ENCODE peak calls at places on chromosomes 13 and 19, in six cellular contexts. One of them, this sample, is unnamed.
A peak's percentile ranks its signal among the peaks of the same experiment; 100 is the strongest.

GRCh38 chr13:52711277-52711676 is 28.3 kb downstream of the CNMD start:
- ATAC-seq in left cardiac atrium: no peak
- ATAC-seq in naive thymus-derived CD8-positive, alpha-beta T cell: no peak
- ATAC-seq in pancreas: no peak
- ATAC-seq in aorta: no peak
- ATAC-seq in RWPE2: no peak
- ATAC-seq in this sample: no peak

GRCh38 chr13:48431431-48431830 is 18.5 kb upstream of the LPAR6 start:
- ATAC-seq in pancreas: no peak
- ATAC-seq in naive thymus-derived CD8-positive, alpha-beta T cell: no peak
- ATAC-seq in aorta: no peak
- ATAC-seq in RWPE2: no peak
- ATAC-seq in left cardiac atrium: no peak
- ATAC-seq in this sample: no peak

GRCh38 chr19:16366433-16367268 is 42.0 kb downstream of the KLF2 start:
- ATAC-seq in RWPE2: no peak
- ATAC-seq in naive thymus-derived CD8-positive, alpha-beta T cell: peak; percentile 10
- ATAC-seq in pancreas: no peak
- ATAC-seq in left cardiac atrium: no peak
- ATAC-seq in aorta: no peak
- ATAC-seq in this sample: no peak

GRCh38 chr13:95492044-95492801 is 60.3 kb upstream of the CLDN10 start:
- ATAC-seq in pancreas: no peak
- ATAC-seq in aorta: no peak
- ATAC-seq in naive thymus-derived CD8-positive, alpha-beta T cell: no peak
- ATAC-seq in RWPE2: peak; percentile 46
- ATAC-seq in left cardiac atrium: no peak
- ATAC-seq in this sample: peak; percentile 85

GRCh38 chr19:28332351-28332750 is 880.6 kb downstream of the UQCRFS1 start:
- ATAC-seq in RWPE2: no peak
- ATAC-seq in aorta: no peak
- ATAC-seq in left cardiac atrium: no peak
- ATAC-seq in naive thymus-derived CD8-positive, alpha-beta T cell: no peak
- ATAC-seq in pancreas: no peak
- ATAC-seq in this sample: no peak

GRCh38 chr13:114065926-114066774 is 66.3 kb downstream of the RASA3 start:
- ATAC-seq in aorta: no peak
- ATAC-seq in left cardiac atrium: no peak
- ATAC-seq in RWPE2: no peak
- ATAC-seq in naive thymus-derived CD8-positive, alpha-beta T cell: peak; percentile 24
- ATAC-seq in pancreas: no peak
- ATAC-seq in this sample: no peak

GRCh38 chr13:50152655-50153309 is 137.5 kb downstream of the KCNRG start:
- ATAC-seq in naive thymus-derived CD8-positive, alpha-beta T cell: no peak
- ATAC-seq in RWPE2: peak; percentile 17
- ATAC-seq in left cardiac atrium: no peak
- ATAC-seq in aorta: no peak
- ATAC-seq in pancreas: no peak
- ATAC-seq in this sample: no peak

GRCh38 chr19:49556412-49557398 is 23.7 kb downstream of the NOSIP start:
- ATAC-seq in RWPE2: no peak
- ATAC-seq in pancreas: peak; percentile 71
- ATAC-seq in naive thymus-derived CD8-positive, alpha-beta T cell: peak; percentile 21
- ATAC-seq in aorta: peak; percentile 44
- ATAC-seq in left cardiac atrium: no peak
- ATAC-seq in this sample: no peak

GRCh38 chr13:26046639-26047038 is 5.2 kb downstream of the SHISA2 start:
- ATAC-seq in naive thymus-derived CD8-positive, alpha-beta T cell: no peak
- ATAC-seq in aorta: no peak
- ATAC-seq in RWPE2: no peak
- ATAC-seq in pancreas: no peak
- ATAC-seq in left cardiac atrium: no peak
- ATAC-seq in this sample: no peak

GRCh38 chr13:75318138-75318833 is 163.7 kb downstream of the TBC1D4 start:
- ATAC-seq in RWPE2: no peak
- ATAC-seq in pancreas: no peak
- ATAC-seq in naive thymus-derived CD8-positive, alpha-beta T cell: peak; percentile 42
- ATAC-seq in left cardiac atrium: no peak
- ATAC-seq in aorta: no peak
- ATAC-seq in this sample: no peak

GRCh38 chr13:112861876-112862615 is 107.0 kb upstream of the MCF2L start:
- ATAC-seq in left cardiac atrium: no peak
- ATAC-seq in aorta: no peak
- ATAC-seq in pancreas: no peak
- ATAC-seq in naive thymus-derived CD8-positive, alpha-beta T cell: no peak
- ATAC-seq in RWPE2: no peak
- ATAC-seq in this sample: no peak

GRCh38 chr13:67048793-67049150 is 181.4 kb downstream of the PCDH9 start:
- ATAC-seq in RWPE2: no peak
- ATAC-seq in naive thymus-derived CD8-positive, alpha-beta T cell: no peak
- ATAC-seq in pancreas: peak; percentile 65
- ATAC-seq in left cardiac atrium: peak; percentile 41
- ATAC-seq in aorta: no peak
- ATAC-seq in this sample: no peak

GRCh38 chr13:20272571-20273171 is 40.6 kb upstream of the GJB6 start:
- ATAC-seq in naive thymus-derived CD8-positive, alpha-beta T cell: no peak
- ATAC-seq in pancreas: no peak
- ATAC-seq in RWPE2: no peak
- ATAC-seq in aorta: no peak
- ATAC-seq in left cardiac atrium: no peak
- ATAC-seq in this sample: no peak

GRCh38 chr19:3365447-3366103 is 808 bp upstream of the NFIC start:
- ATAC-seq in pancreas: peak; percentile 49
- ATAC-seq in left cardiac atrium: peak; percentile 31
- ATAC-seq in aorta: peak; percentile 71
- ATAC-seq in RWPE2: peak; percentile 50
- ATAC-seq in naive thymus-derived CD8-positive, alpha-beta T cell: no peak
- ATAC-seq in this sample: no peak

GRCh38 chr19:12794196-12794921 is 3.1 kb downstream of the JUNB start:
- ATAC-seq in aorta: no peak
- ATAC-seq in pancreas: no peak
- ATAC-seq in RWPE2: no peak
- ATAC-seq in left cardiac atrium: no peak
- ATAC-seq in naive thymus-derived CD8-positive, alpha-beta T cell: no peak
- ATAC-seq in this sample: no peak

GRCh38 chr13:94988654-94989053 is 276.3 kb upstream of the SOX21 start:
- ATAC-seq in aorta: no peak
- ATAC-seq in left cardiac atrium: no peak
- ATAC-seq in RWPE2: no peak
- ATAC-seq in naive thymus-derived CD8-positive, alpha-beta T cell: no peak
- ATAC-seq in pancreas: no peak
- ATAC-seq in this sample: peak; percentile 58

GRCh38 chr13:110433014-110433413 is 125.9 kb downstream of the COL4A2 start:
- ATAC-seq in aorta: peak; percentile 89
- ATAC-seq in RWPE2: no peak
- ATAC-seq in naive thymus-derived CD8-positive, alpha-beta T cell: no peak
- ATAC-seq in pancreas: peak; percentile 14
- ATAC-seq in left cardiac atrium: peak; percentile 81
- ATAC-seq in this sample: peak; percentile 47

GRCh38 chr13:77714119-77714755 is 16.8 kb downstream of the SLAIN1 start:
- ATAC-seq in RWPE2: no peak
- ATAC-seq in naive thymus-derived CD8-positive, alpha-beta T cell: no peak
- ATAC-seq in left cardiac atrium: no peak
- ATAC-seq in pancreas: no peak
- ATAC-seq in aorta: no peak
- ATAC-seq in this sample: no peak

GRCh38 chr13:40787062-40787461 is 2.3 kb upstream of the SLC25A15 start:
- ATAC-seq in left cardiac atrium: no peak
- ATAC-seq in RWPE2: no peak
- ATAC-seq in aorta: no peak
- ATAC-seq in naive thymus-derived CD8-positive, alpha-beta T cell: no peak
- ATAC-seq in pancreas: no peak
- ATAC-seq in this sample: no peak

GRCh38 chr13:106795847-106796246 is 227.9 kb upstream of the ARGLU1 start:
- ATAC-seq in left cardiac atrium: no peak
- ATAC-seq in pancreas: no peak
- ATAC-seq in RWPE2: no peak
- ATAC-seq in naive thymus-derived CD8-positive, alpha-beta T cell: no peak
- ATAC-seq in aorta: no peak
- ATAC-seq in this sample: no peak

GRCh38 chr19:46271488-46272197 is 25.2 kb upstream of the HIF3A start:
- ATAC-seq in aorta: no peak
- ATAC-seq in naive thymus-derived CD8-positive, alpha-beta T cell: no peak
- ATAC-seq in pancreas: no peak
- ATAC-seq in left cardiac atrium: no peak
- ATAC-seq in RWPE2: peak; percentile 94
- ATAC-seq in this sample: no peak

GRCh38 chr13:95553271-95553588 is 710 bp downstream of the CLDN10 start:
- ATAC-seq in aorta: no peak
- ATAC-seq in left cardiac atrium: no peak
- ATAC-seq in RWPE2: no peak
- ATAC-seq in naive thymus-derived CD8-positive, alpha-beta T cell: no peak
- ATAC-seq in pancreas: peak; percentile 19
- ATAC-seq in this sample: no peak

GRCh38 chr13:32316030-32316344 is 679 bp downstream of the BRCA2 start:
- ATAC-seq in aorta: no peak
- ATAC-seq in RWPE2: peak; percentile 26
- ATAC-seq in pancreas: peak; percentile 32
- ATAC-seq in naive thymus-derived CD8-positive, alpha-beta T cell: peak; percentile 4
- ATAC-seq in left cardiac atrium: no peak
- ATAC-seq in this sample: peak; percentile 3

GRCh38 chr13:41613984-41614581 is 156.7 kb downstream of the RGCC start:
- ATAC-seq in left cardiac atrium: peak; percentile 85
- ATAC-seq in aorta: peak; percentile 69
- ATAC-seq in RWPE2: peak; percentile 20
- ATAC-seq in naive thymus-derived CD8-positive, alpha-beta T cell: no peak
- ATAC-seq in pancreas: peak; percentile 51
- ATAC-seq in this sample: peak; percentile 64

GRCh38 chr19:39499082-39499642 is 415 bp downstream of the DLL3 start:
- ATAC-seq in RWPE2: peak; percentile 50
- ATAC-seq in aorta: no peak
- ATAC-seq in left cardiac atrium: no peak
- ATAC-seq in naive thymus-derived CD8-positive, alpha-beta T cell: no peak
- ATAC-seq in pancreas: peak; percentile 35
- ATAC-seq in this sample: peak; percentile 18

GRCh38 chr19:8366961-8367326 is 3.0 kb downstream of the ANGPTL4 start:
- ATAC-seq in aorta: peak; percentile 2
- ATAC-seq in left cardiac atrium: peak; percentile 0
- ATAC-seq in RWPE2: no peak
- ATAC-seq in pancreas: peak; percentile 11
- ATAC-seq in naive thymus-derived CD8-positive, alpha-beta T cell: no peak
- ATAC-seq in this sample: no peak

This sample was measured in esophagus mucosa.